ENCODE peak calls at places on chromosomes 11 and 22, in nine cellular contexts. L is endodermal cell; A is NCI-H460; Z is CD4-positive, CD25-positive, alpha-beta regulatory T cell; Q is HCEC 1CT; J is CD8-positive, alpha-beta memory T cell; E is NCI-H1105; B is heart left ventricle; N is ACHN. S is an unnamed sample.

GRCh38 chr11:32137263-32137662 is 46.4 kb downstream of the RCN1 start:
- DNase-seq in L (no peak), A (peak; percentile 54), Z (no peak), Q (peak; percentile 98), J (no peak), E (no peak), B (no peak), N (peak; percentile 84), S (peak; percentile 97)

GRCh38 chr11:35404397-35404775 is 15.0 kb downstream of the SLC1A2 start:
- DNase-seq in L (peak; percentile 89), A (no peak), Z (no peak), Q (peak; percentile 31), J (no peak), E (no peak), B (no peak), N (peak; percentile 39), S (no peak)

GRCh38 chr22:43186272-43187170 is at the start of gene TTLL12:
- DNase-seq in L (peak; percentile 85), A (peak; percentile 39), Z (peak; percentile 62), Q (peak; percentile 50), J (peak; percentile 66), E (peak; percentile 8), B (peak; percentile 84), N (peak; percentile 50), S (no peak)

GRCh38 chr11:47305734-47306483 is 36.0 kb downstream of the MADD start:
- DNase-seq in L (no peak), A (no peak), Z (no peak), Q (no peak), J (no peak), E (no peak), B (peak; percentile 78), N (no peak), S (no peak)

GRCh38 chr11:70642301-70642700 is 244.0 kb downstream of the CTTN start:
- DNase-seq in L (no peak), A (no peak), Z (no peak), Q (no peak), J (no peak), E (no peak), B (no peak), N (no peak), S (no peak)

GRCh38 chr22:23239429-23239828 is 59.1 kb downstream of the BCR start:
- DNase-seq in L (no peak), A (no peak), Z (no peak), Q (no peak), J (no peak), E (no peak), B (no peak), N (no peak), S (no peak)

GRCh38 chr11:126132319-126132718 is 69.7 kb upstream of the CDON start:
- DNase-seq in L (peak; percentile 76), A (no peak), Z (no peak), Q (peak; percentile 14), J (no peak), E (no peak), B (no peak), N (no peak), S (no peak)

GRCh38 chr22:46971776-46972150 is 209.3 kb downstream of the TBC1D22A start:
- DNase-seq in L (no peak), A (no peak), Z (no peak), Q (no peak), J (no peak), E (no peak), B (no peak), N (no peak), S (no peak)

GRCh38 chr22:49589811-49590210 is 237.9 kb downstream of the BRD1 start:
- DNase-seq in L (no peak), A (no peak), Z (no peak), Q (no peak), J (no peak), E (no peak), B (no peak), N (no peak), S (no peak)

GRCh38 chr11:103322861-103323260 is 213.6 kb downstream of the DYNC2H1 start:
- DNase-seq in L (no peak), A (no peak), Z (no peak), Q (no peak), J (no peak), E (no peak), B (no peak), N (no peak), S (no peak)

GRCh38 chr11:46369458-46370152 is 11.9 kb upstream of the MDK start:
- DNase-seq in L (peak; percentile 95), A (no peak), Z (peak; percentile 60), Q (peak; percentile 76), J (no peak), E (peak; percentile 38), B (peak; percentile 74), N (peak; percentile 78), S (peak; percentile 59)

GRCh38 chr11:10674440-10674855 is 19.1 kb downstream of the IRAG1 start:
- DNase-seq in L (no peak), A (no peak), Z (no peak), Q (no peak), J (no peak), E (no peak), B (no peak), N (no peak), S (no peak)

GRCh38 chr11:129388824-129389223 is 13.2 kb downstream of the BARX2 start:
- DNase-seq in L (no peak), A (no peak), Z (no peak), Q (no peak), J (no peak), E (no peak), B (no peak), N (no peak), S (no peak)

GRCh38 chr22:35587447-35587870 is 29.7 kb downstream of the MB start:
- DNase-seq in L (no peak), A (no peak), Z (no peak), Q (no peak), J (no peak), E (no peak), B (peak; percentile 90), N (no peak), S (no peak)

GRCh38 chr11:34823639-34824038 is 92.5 kb downstream of the APIP start:
- DNase-seq in L (no peak), A (no peak), Z (no peak), Q (no peak), J (no peak), E (no peak), B (no peak), N (no peak), S (no peak)

GRCh38 chr11:7592706-7593105 is 78.9 kb downstream of the PPFIBP2 start:
- DNase-seq in L (no peak), A (no peak), Z (peak; percentile 11), Q (peak; percentile 57), J (no peak), E (no peak), B (no peak), N (no peak), S (no peak)

GRCh38 chr11:128633384-128633965 is 46.1 kb upstream of the ETS1 start:
- DNase-seq in L (peak; percentile 23), A (no peak), Z (no peak), Q (no peak), J (no peak), E (no peak), B (no peak), N (no peak), S (no peak)

GRCh38 chr11:636511-637332 is at the start of gene DRD4:
- DNase-seq in L (peak; percentile 80), A (no peak), Z (no peak), Q (no peak), J (no peak), E (no peak), B (no peak), N (no peak), S (no peak)

GRCh38 chr11:2825261-2825885 is 60.2 kb downstream of the CDKN1C start:
- DNase-seq in L (no peak), A (no peak), Z (no peak), Q (peak; percentile 52), J (no peak), E (no peak), B (peak; percentile 89), N (no peak), S (peak; percentile 28)

GRCh38 chr11:131036544-131036943 is 120.3 kb upstream of the SNX19 start:
- DNase-seq in L (no peak), A (no peak), Z (no peak), Q (no peak), J (no peak), E (peak; percentile 45), B (no peak), N (no peak), S (no peak)

GRCh38 chr11:16049611-16050010 is 306.7 kb downstream of the SOX6 start:
- DNase-seq in L (peak; percentile 77), A (no peak), Z (no peak), Q (no peak), J (no peak), E (no peak), B (no peak), N (no peak), S (no peak)

GRCh38 chr22:40525250-40525884 is 111.2 kb downstream of the MRTFA start:
- DNase-seq in L (peak; percentile 77), A (no peak), Z (peak; percentile 79), Q (peak; percentile 45), J (peak; percentile 50), E (peak; percentile 8), B (peak; percentile 70), N (peak; percentile 45), S (no peak)

GRCh38 chr11:1391165-1392010 is 1.7 kb downstream of the BRSK2 start:
- DNase-seq in L (peak; percentile 75), A (no peak), Z (no peak), Q (no peak), J (no peak), E (peak; percentile 26), B (peak; percentile 46), N (no peak), S (no peak)

GRCh38 chr11:70796601-70797000 is 398.3 kb downstream of the CTTN start:
- DNase-seq in L (peak; percentile 75), A (no peak), Z (no peak), Q (no peak), J (no peak), E (peak; percentile 13), B (no peak), N (peak; percentile 18), S (no peak)

GRCh38 chr11:86704710-86705109 is 32.3 kb upstream of the ME3 start:
- DNase-seq in L (no peak), A (no peak), Z (no peak), Q (no peak), J (no peak), E (no peak), B (no peak), N (no peak), S (no peak)

GRCh38 chr22:20918663-20919220 is 1.5 kb downstream of the CRKL start:
- DNase-seq in L (no peak), A (no peak), Z (no peak), Q (no peak), J (no peak), E (no peak), B (no peak), N (peak; percentile 10), S (no peak)

GRCh38 chr11:74570266-74571061 is 21.9 kb upstream of the POLD3 start:
- DNase-seq in L (peak; percentile 84), A (peak; percentile 47), Z (peak; percentile 46), Q (peak; percentile 40), J (no peak), E (peak; percentile 24), B (no peak), N (peak; percentile 49), S (peak; percentile 62)

GRCh38 chr11:68987211-68987610 is 6.4 kb upstream of the MRGPRD start:
- DNase-seq in L (no peak), A (no peak), Z (no peak), Q (no peak), J (no peak), E (no peak), B (no peak), N (no peak), S (no peak)